ENCODE peak calls at places on chromosomes 1 and 21, in seven cellular contexts. T, X, M, U, G, L and A are unnamed samples. For H3K27me3, the result is how much of the 10 kb centered on the place peaks cover.

GRCh38 chr1:206736878-206737728 is 33.5 kb upstream of the IL19 start:
- DNase-seq in M (no peak), G (no peak), L (no peak), U (no peak), T (no peak), X (no peak), A (no peak)

GRCh38 chr1:83761977-83762376 is 237.0 kb downstream of the TTLL7 start:
- DNase-seq in M (no peak), X (no peak), T (no peak), U (no peak), G (no peak), L (no peak), A (no peak)

GRCh38 chr1:231357831-231358354 is 19.8 kb downstream of the SPRTN start:
- DNase-seq in G (no peak), L (no peak), U (no peak), T (peak), M (peak), X (peak), A (no peak)

GRCh38 chr1:177609953-177610352 is 359.9 kb downstream of the SEC16B start:
- DNase-seq in X (no peak), M (no peak), T (no peak), G (no peak), U (no peak), L (no peak), A (no peak)

GRCh38 chr1:206469411-206469932 is 804 bp upstream of the IKBKE start:
- DNase-seq in G (no peak), L (no peak), M (peak), U (no peak), X (no peak), T (no peak), A (no peak)

GRCh38 chr1:169999357-169999756 is 75.1 kb downstream of the KIFAP3 start:
- DNase-seq in L (no peak), X (peak), M (peak), U (peak), G (peak), T (peak), A (peak)

GRCh38 chr1:241550318-241550717 is 18.1 kb downstream of the KMO start:
- DNase-seq in X (no peak), M (no peak), U (no peak), G (no peak), L (no peak), T (no peak), A (no peak)

GRCh38 chr1:196877964-196878363 is 9.9 kb upstream of the CFHR4 start:
- DNase-seq in L (no peak), M (peak), U (no peak), X (no peak), G (no peak), T (no peak), A (no peak)

GRCh38 chr1:42335050-42335808 is at the start of gene FOXJ3:
- DNase-seq in U (peak), G (peak), T (peak), L (no peak), X (peak), M (peak), A (peak)

GRCh38 chr1:22234631-22235030 is 91.7 kb upstream of the WNT4 start:
- DNase-seq in M (no peak), G (no peak), L (no peak), U (no peak), X (no peak), T (no peak), A (no peak)

GRCh38 chr1:94755675-94756074 is 64.5 kb upstream of the SLC44A3 start:
- DNase-seq in X (peak), T (peak), M (peak), L (no peak), U (no peak), G (no peak), A (peak)

GRCh38 chr1:54571326-54571725 is 23.3 kb downstream of the ACOT11 start:
- DNase-seq in L (no peak), G (no peak), X (no peak), U (no peak), T (no peak), M (no peak), A (no peak)

GRCh38 chr21:36156815-36157670 is at the start of gene DOP1B:
- DNase-seq in M (no peak), G (no peak), T (no peak), U (peak), X (no peak), L (no peak), A (no peak)

GRCh38 chr1:16716691-16717173 is 23.6 kb upstream of the RNU1-4 start:
- DNase-seq in U (no peak), X (no peak), L (peak), M (peak), T (no peak), G (no peak), A (no peak)

GRCh38 chr21:44089001-44089911 is 17.9 kb upstream of the PWP2 start:
- DNase-seq in X (no peak), T (no peak), M (peak), G (no peak), L (no peak), U (no peak), A (no peak)

GRCh38 chr1:178037510-178038253 is 56.2 kb upstream of the RASAL2 start:
- DNase-seq in U (peak), L (no peak), X (peak), M (peak), T (peak), G (no peak), A (no peak)

GRCh38 chr1:212916395-212917133 is 33.8 kb upstream of the VASH2 start:
- DNase-seq in L (peak), M (peak), X (no peak), G (no peak), U (peak), T (peak), A (no peak)

DNA sequence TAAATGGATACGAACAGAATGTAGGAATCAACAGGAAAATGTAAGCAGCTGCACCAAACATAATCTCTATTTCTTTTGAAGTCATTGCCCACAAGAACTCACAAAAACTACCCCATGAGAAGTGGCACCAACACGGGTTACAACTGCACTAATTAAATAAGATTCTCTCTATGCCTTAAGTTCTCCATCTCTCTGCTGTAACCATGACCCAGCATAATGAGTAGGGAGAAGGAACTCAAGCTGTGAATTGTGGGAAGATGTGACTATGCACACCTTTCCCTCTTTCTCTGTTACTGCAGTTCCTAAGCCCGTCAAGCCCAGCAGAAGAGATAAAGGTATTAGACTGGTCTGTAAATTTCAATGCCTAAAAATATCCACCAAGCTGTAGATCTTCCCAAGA is 614.0 kb downstream of the USP25 start:
- DNase-seq in U (no peak), X (no peak), L (no peak), G (no peak), T (no peak), M (no peak), A (no peak)
- TF ChIP-seq CTCF in U (no peak), X (no peak), L (no peak), G (no peak), T (no peak), M (no peak), A (no peak)

DNA sequence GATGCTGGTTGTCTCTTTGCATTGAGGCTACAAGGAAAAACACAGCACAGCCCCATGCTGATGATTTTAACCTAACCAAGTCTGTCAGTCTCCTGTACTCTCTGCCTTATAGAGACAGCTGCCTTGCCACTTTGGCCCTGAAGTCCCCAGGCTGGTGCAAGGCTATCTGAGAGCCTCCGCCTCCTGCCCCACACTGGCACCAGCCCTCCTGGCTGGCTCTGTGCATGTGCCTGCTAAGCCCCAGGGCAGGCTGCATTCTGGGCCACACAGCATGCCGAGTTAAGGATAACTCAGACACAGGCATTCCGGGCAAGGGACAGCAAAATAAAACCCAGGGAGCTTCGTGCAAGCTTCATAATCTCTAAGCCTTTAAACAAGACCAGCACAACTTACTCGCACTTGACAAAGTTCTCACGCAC is 910 bp downstream of the RUNX1 start:
- DNase-seq in M (peak), T (peak), X (no peak), U (no peak), L (no peak), G (no peak), A (no peak)
- H3K4me3 ChIP-seq in M (no peak), T (peak), X (peak), U (peak), L (peak), G (peak), A (peak)

DNA sequence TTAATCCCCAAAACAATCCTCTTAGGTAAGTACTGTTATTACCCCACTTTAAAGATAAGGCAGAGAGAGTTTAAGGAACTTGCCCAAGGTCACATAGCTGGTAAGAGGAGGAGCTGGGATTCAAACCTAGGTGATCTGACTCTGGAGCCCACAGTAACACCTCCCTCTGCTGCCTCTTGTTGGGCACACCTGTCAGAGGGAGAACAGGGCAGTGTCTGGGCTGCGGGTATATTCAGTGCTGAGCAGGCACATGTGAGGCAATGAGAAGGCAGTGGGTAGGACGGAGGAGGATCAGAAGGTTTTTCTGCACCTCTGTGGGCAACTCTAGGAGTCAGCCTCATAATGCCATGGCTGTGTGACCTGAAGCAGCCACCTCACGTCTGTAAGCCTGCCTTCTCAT is 1.8 kb downstream of the HPCA start:
- DNase-seq in L (no peak), U (no peak), T (no peak), M (no peak), X (no peak), G (no peak), A (no peak)
- H3K27me3 ChIP-seq in L (under half), U (half or more), T (under half), M (half or more), X (under half), G (half or more), A (half or more)

DNA sequence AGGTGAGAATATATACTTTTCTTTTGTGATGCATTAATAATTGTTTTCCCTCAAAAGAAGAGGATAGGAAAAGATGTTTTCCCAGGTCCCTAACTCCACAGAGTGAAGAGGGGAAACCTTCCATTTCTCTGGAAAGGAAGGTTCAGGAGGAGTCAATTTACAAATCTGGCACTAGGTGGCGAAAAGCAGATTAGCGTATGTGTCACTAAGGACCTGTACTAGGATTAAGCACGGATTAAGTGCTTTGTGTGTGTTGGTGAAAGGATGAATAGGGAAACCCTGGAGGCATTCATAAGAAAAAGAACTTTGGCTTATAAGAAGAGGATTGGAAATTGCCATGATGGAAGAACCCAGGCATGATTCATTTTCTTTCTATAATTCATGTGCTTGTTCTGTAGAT is 410.1 kb upstream of the PLXNA2 start:
- DNase-seq in M (peak), L (no peak), T (no peak), X (peak), G (no peak), U (no peak), A (no peak)
- TF ChIP-seq CTCF in M (peak), L (no peak), T (peak), X (peak), G (peak), U (peak), A (peak)